ENCODE peak calls at places on chromosomes 4 and X, in nine cellular contexts. A is upper lobe of right lung, X is mammary epithelial cell, N is stomach, Q is Panc1, G is suprapubic skin, M is type B pancreatic cell, Y is GM20000, L is HepG2. C is an unnamed sample.
A peak's percentile ranks its signal among the peaks of the same experiment; 100 is the strongest.

GRCh38 chrX:68732906-68733493 is 85.5 kb downstream of the STARD8 start:
- DNase-seq in X (peak; percentile 34), A (peak; percentile 82), Q (no peak), M (no peak), Y (peak; percentile 62), G (peak; percentile 65), N (peak; percentile 71), L (peak; percentile 19), C (peak; percentile 68)

GRCh38 chr4:99863804-99864203 is 30.4 kb downstream of the LAMTOR3 start:
- DNase-seq in A (no peak), G (no peak), X (peak; percentile 49), M (no peak), Y (no peak), Q (no peak), N (no peak), L (no peak), C (no peak)

GRCh38 chrX:15761564-15762191 is 23.6 kb downstream of the CA5B start:
- DNase-seq in A (no peak), L (no peak), Y (peak; percentile 25), X (no peak), Q (no peak), M (no peak), N (no peak), G (no peak), C (peak; percentile 45)

GRCh38 chrX:39907964-39908616 is 189.7 kb downstream of the BCOR start:
- DNase-seq in M (no peak), L (peak; percentile 61), N (peak; percentile 52), Y (no peak), Q (peak; percentile 28), X (peak; percentile 86), G (no peak), A (peak; percentile 84), C (no peak)

GRCh38 chrX:150664290-150664689 is 28.9 kb upstream of the MTMR1 start:
- DNase-seq in Q (no peak), X (no peak), L (no peak), Y (no peak), A (peak; percentile 67), G (no peak), N (peak; percentile 76), M (no peak), C (no peak)

GRCh38 chr4:3786196-3786869 is 20.1 kb downstream of the ADRA2C start:
- DNase-seq in N (peak; percentile 34), M (no peak), Y (no peak), G (no peak), Q (no peak), L (peak; percentile 59), X (no peak), A (no peak), C (no peak)

GRCh38 chr4:52911684-52912294 is 49.7 kb downstream of the RASL11B start:
- DNase-seq in M (peak; percentile 76), Q (peak; percentile 46), G (peak; percentile 66), Y (peak; percentile 63), L (peak; percentile 75), N (peak; percentile 84), X (peak; percentile 73), A (peak; percentile 78), C (peak; percentile 53)

GRCh38 chrX:134362560-134363089 is 97.3 kb upstream of the HPRT1 start:
- DNase-seq in X (no peak), M (no peak), A (no peak), N (no peak), L (no peak), Q (no peak), Y (no peak), G (no peak), C (no peak)

DNA sequence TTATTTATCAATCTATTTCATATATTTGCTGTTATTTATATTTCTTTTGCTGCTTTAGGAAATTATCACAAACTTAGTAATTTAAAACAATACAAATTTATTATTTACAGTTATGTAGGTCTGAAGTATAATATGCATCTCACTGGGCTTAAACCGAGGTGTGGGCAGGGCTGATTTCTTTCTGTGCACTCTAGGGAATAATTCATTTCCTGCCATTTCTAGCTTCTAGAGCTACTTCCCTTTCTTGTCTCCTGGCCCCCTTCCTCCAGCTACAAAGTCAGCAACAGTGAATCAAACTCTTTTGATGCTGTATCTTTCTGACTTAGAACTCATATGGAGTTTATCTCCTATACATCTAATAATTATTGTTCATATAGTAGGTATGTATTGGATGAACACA is 303.5 kb upstream of the ARSJ start:
- DNase-seq in A (no peak), G (no peak), Y (no peak), N (no peak), M (no peak), Q (no peak), L (no peak), X (no peak), C (no peak)
- TF ChIP-seq CTCF in A (no peak), G (no peak), Y (no peak), N (no peak), M (no peak), Q (no peak), L (no peak), X (no peak), C (no peak)

GRCh38 chr4:154312246-154312645 is 179.4 kb downstream of the DCHS2 start:
- DNase-seq in M (no peak), L (no peak), Y (no peak), X (no peak), G (no peak), Q (no peak), N (no peak), A (no peak), C (no peak)

GRCh38 chr4:154315741-154316140 is 175.9 kb downstream of the DCHS2 start:
- DNase-seq in L (no peak), Y (no peak), M (no peak), A (no peak), N (no peak), X (no peak), G (no peak), Q (no peak), C (no peak)

GRCh38 chr4:154313004-154313587 is 178.5 kb downstream of the DCHS2 start:
- DNase-seq in X (no peak), Q (no peak), L (no peak), A (no peak), Y (no peak), N (no peak), M (no peak), G (no peak), C (no peak)

GRCh38 chr4:154317600-154317999 is 174.0 kb downstream of the DCHS2 start:
- DNase-seq in Y (no peak), L (no peak), M (no peak), Q (no peak), A (no peak), N (no peak), X (no peak), G (no peak), C (no peak)

GRCh38 chr4:154314248-154314647 is 177.4 kb downstream of the DCHS2 start:
- DNase-seq in G (no peak), A (no peak), Y (no peak), X (no peak), L (peak; percentile 13), N (no peak), Q (peak; percentile 17), M (no peak), C (no peak)
- TF ChIP-seq CTCF in G (no peak), A (peak; percentile 39), Y (no peak), X (no peak), L (peak; percentile 34), N (no peak), Q (no peak), M (peak; percentile 53), C (no peak)

GRCh38 chr4:90027565-90027964 is 99.6 kb upstream of the CCSER1 start:
- DNase-seq in Q (no peak), A (no peak), Y (peak; percentile 35), M (no peak), G (no peak), X (no peak), N (no peak), L (no peak), C (peak; percentile 16)

GRCh38 chr4:90030202-90030601 is 97.0 kb upstream of the CCSER1 start:
- DNase-seq in N (no peak), M (no peak), G (no peak), L (no peak), Y (no peak), Q (no peak), A (no peak), X (no peak), C (no peak)

GRCh38 chr4:90028460-90028859 is 98.7 kb upstream of the CCSER1 start:
- DNase-seq in X (no peak), L (no peak), Y (no peak), Q (no peak), A (no peak), G (no peak), M (no peak), N (no peak), C (no peak)

GRCh38 chr4:90025248-90025647 is 101.9 kb upstream of the CCSER1 start:
- DNase-seq in Y (peak; percentile 2), A (no peak), M (no peak), N (no peak), X (peak; percentile 9), G (no peak), L (no peak), Q (no peak), C (no peak)

DNA sequence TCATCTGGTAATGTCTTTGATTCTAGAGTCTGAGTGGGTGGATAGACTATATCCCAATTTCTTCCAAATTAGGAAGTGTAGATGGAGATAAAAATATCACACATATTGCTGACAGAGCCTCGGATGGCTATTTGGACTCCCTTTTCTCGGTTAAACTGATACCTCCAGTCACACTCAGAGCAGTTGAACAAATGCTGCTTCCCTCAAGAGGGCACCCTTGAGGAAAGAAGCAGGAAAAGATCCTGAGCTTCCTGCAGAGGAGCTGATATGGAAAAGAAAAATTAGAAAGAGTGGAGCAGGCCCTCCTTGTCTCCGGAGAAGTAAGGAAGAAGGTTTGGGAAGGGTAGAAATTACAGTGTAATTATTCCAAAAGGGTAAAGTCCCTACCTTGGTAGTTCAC is 96.2 kb upstream of the CCSER1 start:
- DNase-seq in N (no peak), X (peak; percentile 16), Q (no peak), A (no peak), G (no peak), Y (no peak), M (no peak), L (no peak), C (no peak)
- TF ChIP-seq CTCF in N (peak; percentile 20), X (peak; percentile 34), Q (peak; percentile 20), A (peak; percentile 13), G (no peak), Y (no peak), M (peak; percentile 36), L (no peak), C (no peak)

GRCh38 chrX:130081421-130082045 is 28.8 kb downstream of the ELF4 start:
- DNase-seq in A (no peak), Y (no peak), M (no peak), Q (no peak), N (no peak), L (no peak), X (no peak), G (no peak), C (no peak)

GRCh38 chrX:130083656-130084382 is 26.5 kb downstream of the ELF4 start:
- DNase-seq in G (no peak), M (no peak), L (no peak), X (no peak), A (peak; percentile 65), Q (no peak), N (no peak), Y (peak; percentile 40), C (peak; percentile 51)

GRCh38 chrX:130080791-130081367 is 29.4 kb downstream of the ELF4 start:
- DNase-seq in A (no peak), Q (no peak), L (no peak), X (no peak), N (no peak), Y (no peak), G (no peak), M (no peak), C (no peak)

GRCh38 chrX:130083107-130083490 is 27.2 kb downstream of the ELF4 start:
- DNase-seq in X (no peak), Y (no peak), M (no peak), Q (no peak), L (no peak), N (no peak), G (no peak), A (no peak), C (no peak)

DNA sequence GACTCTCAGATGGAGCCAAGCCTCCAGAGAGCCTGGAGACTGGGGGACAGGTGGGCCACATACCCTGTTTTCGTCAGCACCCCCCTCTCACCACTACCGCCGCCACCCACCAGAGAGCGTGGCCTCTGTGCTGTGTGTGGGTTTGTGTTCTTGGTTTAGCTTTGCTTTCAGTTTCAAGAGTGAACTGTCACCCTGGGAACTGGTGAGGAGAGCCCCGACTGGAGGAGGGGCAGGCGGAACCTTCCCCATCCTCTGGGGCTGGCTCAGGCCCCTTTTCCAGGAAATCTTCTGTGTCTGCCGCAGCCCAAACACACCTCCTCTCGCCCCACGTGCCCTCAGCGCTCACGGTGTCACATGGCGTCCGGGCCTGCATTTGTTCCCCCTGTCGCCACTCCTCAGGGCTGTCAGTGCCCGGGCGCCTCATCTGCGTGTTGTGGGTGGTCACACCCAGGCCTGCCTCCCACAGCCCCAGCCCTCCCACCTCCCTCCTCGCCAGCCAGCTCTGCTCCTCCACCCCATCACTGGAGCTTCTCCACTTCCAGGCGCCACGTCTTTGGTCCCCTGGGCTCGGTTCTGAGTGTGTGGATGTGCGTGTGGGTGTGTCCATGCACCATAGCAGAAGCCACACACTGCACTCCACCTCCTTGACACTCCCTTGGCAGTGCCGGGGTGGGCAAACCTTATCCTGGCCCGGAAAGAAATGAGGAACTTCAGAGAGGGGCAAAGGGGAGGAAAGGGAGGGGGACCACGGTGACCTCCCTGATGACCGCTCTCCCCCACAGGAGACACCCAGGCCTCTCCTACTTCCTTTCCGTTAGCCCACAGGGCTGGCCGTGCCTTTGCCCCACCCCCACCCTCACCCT is 27.8 kb downstream of the ELF4 start:
- DNase-seq in A (peak; percentile 75), G (peak; percentile 75), M (no peak), N (peak; percentile 37), L (no peak), Q (no peak), X (no peak), Y (peak; percentile 60), C (peak; percentile 74)
- TF ChIP-seq CTCF in A (peak; percentile 31), G (no peak), M (no peak), N (peak; percentile 11), L (no peak), Q (no peak), X (no peak), Y (no peak), C (peak; percentile 34)

C was measured in GM10248.